ENCODE peak calls at places on chromosomes 13 and 19, in five cellular contexts. W is amniotic stem cell, N is frontal cortex, X is HT1080, M is Ammon's horn. I is an unnamed sample.

GRCh38 chr19:5831152-5831551 is 8.3 kb downstream of the FUT6 start:
- DNase-seq in W (no peak), N (no peak), X (no peak), M (no peak), I (no peak)

GRCh38 chr19:18745012-18745735 is 45.9 kb downstream of the COMP start:
- DNase-seq in W (no peak), N (no peak), X (no peak), M (no peak), I (no peak)

GRCh38 chr13:49739498-49740187 is 48.4 kb upstream of the EBPL start:
- DNase-seq in W (no peak), N (no peak), X (no peak), M (no peak), I (no peak)

GRCh38 chr19:3545669-3546034 is 6.7 kb downstream of the TEKTIP1 start:
- DNase-seq in W (no peak), N (no peak), X (no peak), M (no peak), I (no peak)

GRCh38 chr19:17719730-17720486 is 628 bp downstream of the MAP1S start:
- DNase-seq in W (no peak), N (peak), X (no peak), M (no peak), I (no peak)

GRCh38 chr19:6590458-6591319 is at the start of gene CD70:
- DNase-seq in W (no peak), N (no peak), X (peak), M (no peak), I (peak)

GRCh38 chr13:50608357-50608756 is 235.1 kb downstream of the DLEU7 start:
- DNase-seq in W (no peak), N (no peak), X (no peak), M (no peak), I (no peak)

GRCh38 chr13:81106348-81106747 is 765.4 kb upstream of the SPRY2 start:
- DNase-seq in W (no peak), N (no peak), X (no peak), M (no peak), I (no peak)

GRCh38 chr19:11374449-11375142 is at the start of gene SWSAP1:
- DNase-seq in W (peak), N (peak), X (peak), M (peak), I (peak)

GRCh38 chr13:93296584-93296983 is 70.0 kb downstream of the GPC6 start:
- DNase-seq in W (no peak), N (no peak), X (peak), M (no peak), I (no peak)

GRCh38 chr13:44292545-44292944 is 81.1 kb upstream of the SERP2 start:
- DNase-seq in W (no peak), N (no peak), X (peak), M (peak), I (no peak)

GRCh38 chr13:112877066-112877465 is 91.9 kb upstream of the MCF2L start:
- DNase-seq in W (no peak), N (no peak), X (no peak), M (no peak), I (no peak)

GRCh38 chr19:19528721-19529490 is at the start of gene YJEFN3:
- DNase-seq in W (no peak), N (peak), X (no peak), M (peak), I (no peak)

GRCh38 chr19:23309926-23310325 is 59.7 kb upstream of the ZNF724 start:
- DNase-seq in W (no peak), N (no peak), X (no peak), M (no peak), I (no peak)

GRCh38 chr13:94708031-94708571 is 4.2 kb downstream of the SOX21 start:
- DNase-seq in W (no peak), N (no peak), X (no peak), M (peak), I (no peak)

GRCh38 chr19:51185868-51186215 is 39.0 kb upstream of the CD33 start:
- DNase-seq in W (no peak), N (no peak), X (no peak), M (no peak), I (no peak)

GRCh38 chr13:110330491-110331001 is 23.5 kb downstream of the COL4A2 start:
- DNase-seq in W (peak), N (no peak), X (no peak), M (no peak), I (no peak)

GRCh38 chr13:45206340-45206739 is 5.5 kb upstream of the KCTD4 start:
- DNase-seq in W (peak), N (no peak), X (peak), M (no peak), I (no peak)

GRCh38 chr19:16645140-16645539 is 14.8 kb downstream of the SMIM7 start:
- DNase-seq in W (no peak), N (peak), X (no peak), M (peak), I (no peak)

GRCh38 chr13:74661851-74662250 is 527.6 kb upstream of the KLF12 start:
- DNase-seq in W (no peak), N (no peak), X (no peak), M (no peak), I (no peak)

GRCh38 chr13:112448621-112449544 is 72.7 kb downstream of the SPACA7 start:
- DNase-seq in W (no peak), N (no peak), X (no peak), M (no peak), I (no peak)

GRCh38 chr19:48325265-48325910 is at the start of gene EMP3:
- DNase-seq in W (peak), N (no peak), X (peak), M (peak), I (peak)

GRCh38 chr19:4390862-4391693 is 9.3 kb downstream of the SH3GL1 start:
- DNase-seq in W (no peak), N (no peak), X (no peak), M (no peak), I (no peak)

GRCh38 chr19:44823373-44823698 is 14.4 kb downstream of the BCAM start:
- DNase-seq in W (no peak), N (no peak), X (no peak), M (no peak), I (no peak)

GRCh38 chr13:24254151-24254810 is 55.1 kb upstream of the C1QTNF9 start:
- DNase-seq in W (no peak), N (no peak), X (peak), M (peak), I (peak)

GRCh38 chr19:45768644-45769053 is 403 bp downstream of the SIX5 start:
- DNase-seq in W (peak), N (peak), X (no peak), M (no peak), I (no peak)

GRCh38 chr13:82758056-82758455 is 1124.2 kb downstream of the SLITRK1 start:
- DNase-seq in W (no peak), N (no peak), X (peak), M (no peak), I (no peak)

GRCh38 chr19:15264061-15264932 is 32.0 kb upstream of the EPHX3 start:
- DNase-seq in W (peak), N (peak), X (peak), M (peak), I (peak)

GRCh38 chr19:39471756-39472536 is 8.7 kb upstream of the TIMM50 start:
- DNase-seq in W (no peak), N (no peak), X (no peak), M (no peak), I (no peak)

GRCh38 chr13:114002009-114002544 is 28.2 kb upstream of the C13orf46 start:
- DNase-seq in W (no peak), N (no peak), X (no peak), M (no peak), I (no peak)